ENCODE peak calls at places on chromosomes 11 and 22, in five cellular contexts. U, T, E, D and N are unnamed samples.

GRCh38 chr11:12983331-12983730 is 25.8 kb upstream of the RASSF10 start:
- ATAC-seq in D (no peak), E (peak; percentile 83), T (no peak), U (no peak), N (no peak)

GRCh38 chr22:44371741-44372525 is 59.2 kb upstream of the SHISAL1 start:
- ATAC-seq in U (no peak), E (no peak), T (no peak), D (no peak), N (no peak)

GRCh38 chr22:30337461-30337778 is 10.7 kb upstream of the TBC1D10A start:
- ATAC-seq in D (no peak), U (no peak), E (no peak), T (no peak), N (no peak)

GRCh38 chr22:49052023-49052538 is 775.6 kb downstream of the BRD1 start:
- ATAC-seq in E (no peak), T (peak; percentile 43), U (no peak), D (peak; percentile 73), N (peak; percentile 76)

GRCh38 chr11:46330887-46331652 is 16.2 kb upstream of the DGKZ start:
- ATAC-seq in T (peak; percentile 77), U (no peak), D (peak; percentile 79), E (no peak), N (peak; percentile 80)

GRCh38 chr11:45332486-45332934 is 46.4 kb upstream of the SYT13 start:
- ATAC-seq in D (peak; percentile 47), T (peak; percentile 50), E (peak; percentile 74), U (peak; percentile 69), N (peak; percentile 44)

GRCh38 chr22:49147617-49148175 is 680.0 kb downstream of the BRD1 start:
- ATAC-seq in U (no peak), E (no peak), T (no peak), D (no peak), N (no peak)

GRCh38 chr11:125229006-125229405 is 64.5 kb downstream of the PKNOX2 start:
- ATAC-seq in D (no peak), E (no peak), U (no peak), T (no peak), N (no peak)

GRCh38 chr11:2912498-2912897 is 16.7 kb downstream of the PHLDA2 start:
- ATAC-seq in T (no peak), U (peak; percentile 72), E (peak; percentile 74), D (peak; percentile 56), N (peak; percentile 44)

GRCh38 chr11:31557991-31558390 is 48.4 kb downstream of the ELP4 start:
- ATAC-seq in E (no peak), U (no peak), T (no peak), D (no peak), N (no peak)

GRCh38 chr22:33921576-33922181 is 1.4 kb upstream of the LARGE1 start:
- ATAC-seq in T (no peak), D (no peak), E (peak; percentile 40), U (peak; percentile 27), N (no peak)

GRCh38 chr11:9310485-9310884 is 3.9 kb downstream of the TMEM41B start:
- ATAC-seq in E (no peak), U (no peak), T (no peak), D (no peak), N (no peak)

GRCh38 chr11:65776196-65776595 is 4.6 kb downstream of the AP5B1 start:
- ATAC-seq in D (no peak), E (no peak), U (no peak), T (no peak), N (no peak)

GRCh38 chr11:7787239-7787638 is 9.5 kb downstream of the OR5P2 start:
- ATAC-seq in D (no peak), U (no peak), T (peak; percentile 30), E (no peak), N (no peak)

GRCh38 chr11:2525941-2526807 is 81.4 kb downstream of the KCNQ1 start:
- ATAC-seq in T (peak; percentile 7), D (no peak), U (no peak), E (no peak), N (no peak)

GRCh38 chr22:20130319-20130718 is 1.3 kb upstream of the ZDHHC8 start:
- ATAC-seq in E (peak; percentile 22), D (no peak), U (peak; percentile 21), T (no peak), N (no peak)

GRCh38 chr22:37910863-37911262 is 4.8 kb downstream of the MICALL1 start:
- ATAC-seq in D (no peak), T (no peak), U (no peak), E (no peak), N (no peak)

GRCh38 chr11:34650528-34650927 is 29.6 kb downstream of the EHF start:
- ATAC-seq in U (no peak), D (peak; percentile 90), E (no peak), T (peak; percentile 94), N (peak; percentile 87)

GRCh38 chr22:30755760-30756124 is 61.1 kb downstream of the OSBP2 start:
- ATAC-seq in U (peak; percentile 35), D (no peak), E (peak; percentile 27), T (peak; percentile 27), N (peak; percentile 7)

GRCh38 chr11:77468527-77468926 is 5.4 kb downstream of the PAK1 start:
- ATAC-seq in D (no peak), U (no peak), E (no peak), T (no peak), N (no peak)

GRCh38 chr11:108873305-108873704 is 208.4 kb downstream of the DDX10 start:
- ATAC-seq in T (peak; percentile 62), E (no peak), U (no peak), D (peak; percentile 49), N (peak; percentile 74)

GRCh38 chr22:46574438-46574992 is 37.1 kb upstream of the CELSR1 start:
- ATAC-seq in E (no peak), U (no peak), D (no peak), T (no peak), N (no peak)

GRCh38 chr11:10622957-10623787 is 54.7 kb upstream of the LYVE1 start:
- ATAC-seq in U (no peak), D (peak; percentile 39), T (no peak), E (no peak), N (peak; percentile 46)